ENCODE peak calls at places on chromosome 4, in ten cellular contexts. One of them, this sample, is unnamed.

GRCh38 chr4:102411416-102411815 is 66.1 kb upstream of the SLC39A8 start:
- DNase-seq in neural progenitor cell: no peak
- DNase-seq in M059J: no peak
- DNase-seq in NCI-H2171 treated with DMSO at 0.1 percent for 48 hours: no peak
- DNase-seq in stimulated activated CD8-positive, alpha-beta memory T cell treated with anti-CD3 and anti-CD28 coated beads, Interleukin-4, amount 100 ng/mL, for 48 hours: no peak
- DNase-seq in H4: no peak
- DNase-seq in uterus: no peak
- DNase-seq in activated CD8-positive, alpha-beta memory T cell treated with anti-CD3 and anti-CD28 coated beads for 1 hour: no peak
- DNase-seq in anterior cingulate cortex: no peak
- DNase-seq in left cardiac atrium: no peak
- DNase-seq in this sample: no peak

GRCh38 chr4:142815834-142816233 is 30.3 kb downstream of the INPP4B start:
- DNase-seq in M059J: peak; percentile 84
- DNase-seq in H4: peak; percentile 51
- DNase-seq in stimulated activated CD8-positive, alpha-beta memory T cell treated with anti-CD3 and anti-CD28 coated beads, Interleukin-4, amount 100 ng/mL, for 48 hours: peak; percentile 44
- DNase-seq in left cardiac atrium: no peak
- DNase-seq in activated CD8-positive, alpha-beta memory T cell treated with anti-CD3 and anti-CD28 coated beads for 1 hour: no peak
- DNase-seq in anterior cingulate cortex: no peak
- DNase-seq in neural progenitor cell: no peak
- DNase-seq in NCI-H2171 treated with DMSO at 0.1 percent for 48 hours: no peak
- DNase-seq in uterus: no peak
- DNase-seq in this sample: no peak

GRCh38 chr4:124435276-124435675 is 277.3 kb downstream of the ANKRD50 start:
- DNase-seq in H4: no peak
- DNase-seq in neural progenitor cell: no peak
- DNase-seq in activated CD8-positive, alpha-beta memory T cell treated with anti-CD3 and anti-CD28 coated beads for 1 hour: no peak
- DNase-seq in uterus: no peak
- DNase-seq in anterior cingulate cortex: no peak
- DNase-seq in left cardiac atrium: no peak
- DNase-seq in stimulated activated CD8-positive, alpha-beta memory T cell treated with anti-CD3 and anti-CD28 coated beads, Interleukin-4, amount 100 ng/mL, for 48 hours: no peak
- DNase-seq in NCI-H2171 treated with DMSO at 0.1 percent for 48 hours: no peak
- DNase-seq in M059J: no peak
- DNase-seq in this sample: no peak

GRCh38 chr4:105605493-105605892 is 53.1 kb downstream of the ARHGEF38 start:
- DNase-seq in neural progenitor cell: no peak
- DNase-seq in left cardiac atrium: no peak
- DNase-seq in uterus: no peak
- DNase-seq in stimulated activated CD8-positive, alpha-beta memory T cell treated with anti-CD3 and anti-CD28 coated beads, Interleukin-4, amount 100 ng/mL, for 48 hours: no peak
- DNase-seq in anterior cingulate cortex: no peak
- DNase-seq in M059J: peak; percentile 69
- DNase-seq in NCI-H2171 treated with DMSO at 0.1 percent for 48 hours: no peak
- DNase-seq in activated CD8-positive, alpha-beta memory T cell treated with anti-CD3 and anti-CD28 coated beads for 1 hour: no peak
- DNase-seq in H4: peak; percentile 16
- DNase-seq in this sample: no peak

GRCh38 chr4:74376888-74377483 is 12.0 kb downstream of the EREG start:
- DNase-seq in NCI-H2171 treated with DMSO at 0.1 percent for 48 hours: peak; percentile 1
- DNase-seq in activated CD8-positive, alpha-beta memory T cell treated with anti-CD3 and anti-CD28 coated beads for 1 hour: no peak
- DNase-seq in uterus: no peak
- DNase-seq in anterior cingulate cortex: no peak
- DNase-seq in neural progenitor cell: peak; percentile 32
- DNase-seq in stimulated activated CD8-positive, alpha-beta memory T cell treated with anti-CD3 and anti-CD28 coated beads, Interleukin-4, amount 100 ng/mL, for 48 hours: no peak
- DNase-seq in M059J: peak; percentile 62
- DNase-seq in left cardiac atrium: no peak
- DNase-seq in H4: peak; percentile 72
- DNase-seq in this sample: no peak

GRCh38 chr4:46886711-46887110 is 22.3 kb downstream of the COX7B2 start:
- DNase-seq in NCI-H2171 treated with DMSO at 0.1 percent for 48 hours: no peak
- DNase-seq in H4: peak; percentile 31
- DNase-seq in anterior cingulate cortex: no peak
- DNase-seq in uterus: no peak
- DNase-seq in neural progenitor cell: no peak
- DNase-seq in M059J: peak; percentile 14
- DNase-seq in left cardiac atrium: no peak
- DNase-seq in stimulated activated CD8-positive, alpha-beta memory T cell treated with anti-CD3 and anti-CD28 coated beads, Interleukin-4, amount 100 ng/mL, for 48 hours: no peak
- DNase-seq in activated CD8-positive, alpha-beta memory T cell treated with anti-CD3 and anti-CD28 coated beads for 1 hour: no peak
- DNase-seq in this sample: no peak

GRCh38 chr4:83964996-83965541 is 429.2 kb downstream of the GPAT3 start:
- DNase-seq in M059J: peak; percentile 28
- DNase-seq in H4: peak; percentile 34
- DNase-seq in stimulated activated CD8-positive, alpha-beta memory T cell treated with anti-CD3 and anti-CD28 coated beads, Interleukin-4, amount 100 ng/mL, for 48 hours: no peak
- DNase-seq in left cardiac atrium: no peak
- DNase-seq in neural progenitor cell: peak; percentile 25
- DNase-seq in anterior cingulate cortex: no peak
- DNase-seq in uterus: no peak
- DNase-seq in NCI-H2171 treated with DMSO at 0.1 percent for 48 hours: peak; percentile 4
- DNase-seq in activated CD8-positive, alpha-beta memory T cell treated with anti-CD3 and anti-CD28 coated beads for 1 hour: no peak
- DNase-seq in this sample: no peak

GRCh38 chr4:109302366-109303140 is at the start of gene COL25A1:
- DNase-seq in neural progenitor cell: peak; percentile 95
- DNase-seq in H4: no peak
- DNase-seq in anterior cingulate cortex: peak; percentile 24
- DNase-seq in M059J: no peak
- DNase-seq in left cardiac atrium: peak; percentile 68
- DNase-seq in uterus: peak; percentile 43
- DNase-seq in activated CD8-positive, alpha-beta memory T cell treated with anti-CD3 and anti-CD28 coated beads for 1 hour: peak; percentile 11
- DNase-seq in stimulated activated CD8-positive, alpha-beta memory T cell treated with anti-CD3 and anti-CD28 coated beads, Interleukin-4, amount 100 ng/mL, for 48 hours: peak; percentile 53
- DNase-seq in NCI-H2171 treated with DMSO at 0.1 percent for 48 hours: no peak
- DNase-seq in this sample: peak; percentile 34

GRCh38 chr4:114603455-114603854 is 4.8 kb downstream of the UGT8 start:
- DNase-seq in stimulated activated CD8-positive, alpha-beta memory T cell treated with anti-CD3 and anti-CD28 coated beads, Interleukin-4, amount 100 ng/mL, for 48 hours: no peak
- DNase-seq in uterus: no peak
- DNase-seq in H4: no peak
- DNase-seq in anterior cingulate cortex: no peak
- DNase-seq in neural progenitor cell: no peak
- DNase-seq in M059J: no peak
- DNase-seq in activated CD8-positive, alpha-beta memory T cell treated with anti-CD3 and anti-CD28 coated beads for 1 hour: no peak
- DNase-seq in NCI-H2171 treated with DMSO at 0.1 percent for 48 hours: no peak
- DNase-seq in left cardiac atrium: no peak
- DNase-seq in this sample: no peak

GRCh38 chr4:4270529-4270928 is 19.4 kb downstream of the LYAR start:
- DNase-seq in stimulated activated CD8-positive, alpha-beta memory T cell treated with anti-CD3 and anti-CD28 coated beads, Interleukin-4, amount 100 ng/mL, for 48 hours: no peak
- DNase-seq in activated CD8-positive, alpha-beta memory T cell treated with anti-CD3 and anti-CD28 coated beads for 1 hour: no peak
- DNase-seq in anterior cingulate cortex: no peak
- DNase-seq in M059J: no peak
- DNase-seq in neural progenitor cell: no peak
- DNase-seq in H4: no peak
- DNase-seq in NCI-H2171 treated with DMSO at 0.1 percent for 48 hours: no peak
- DNase-seq in uterus: no peak
- DNase-seq in left cardiac atrium: no peak
- DNase-seq in this sample: no peak

GRCh38 chr4:9970399-9971011 is 50.8 kb downstream of the SLC2A9 start:
- DNase-seq in activated CD8-positive, alpha-beta memory T cell treated with anti-CD3 and anti-CD28 coated beads for 1 hour: no peak
- DNase-seq in left cardiac atrium: no peak
- DNase-seq in stimulated activated CD8-positive, alpha-beta memory T cell treated with anti-CD3 and anti-CD28 coated beads, Interleukin-4, amount 100 ng/mL, for 48 hours: no peak
- DNase-seq in H4: no peak
- DNase-seq in NCI-H2171 treated with DMSO at 0.1 percent for 48 hours: no peak
- DNase-seq in anterior cingulate cortex: no peak
- DNase-seq in neural progenitor cell: no peak
- DNase-seq in uterus: no peak
- DNase-seq in M059J: no peak
- DNase-seq in this sample: no peak

GRCh38 chr4:100008048-100008447 is 58.0 kb upstream of the H2AZ1 start:
- DNase-seq in left cardiac atrium: no peak
- DNase-seq in anterior cingulate cortex: no peak
- DNase-seq in neural progenitor cell: no peak
- DNase-seq in uterus: no peak
- DNase-seq in activated CD8-positive, alpha-beta memory T cell treated with anti-CD3 and anti-CD28 coated beads for 1 hour: no peak
- DNase-seq in NCI-H2171 treated with DMSO at 0.1 percent for 48 hours: no peak
- DNase-seq in H4: no peak
- DNase-seq in stimulated activated CD8-positive, alpha-beta memory T cell treated with anti-CD3 and anti-CD28 coated beads, Interleukin-4, amount 100 ng/mL, for 48 hours: no peak
- DNase-seq in M059J: peak; percentile 54
- DNase-seq in this sample: no peak

GRCh38 chr4:39719804-39720580 is 22.1 kb downstream of the UBE2K start:
- DNase-seq in activated CD8-positive, alpha-beta memory T cell treated with anti-CD3 and anti-CD28 coated beads for 1 hour: no peak
- DNase-seq in left cardiac atrium: no peak
- DNase-seq in stimulated activated CD8-positive, alpha-beta memory T cell treated with anti-CD3 and anti-CD28 coated beads, Interleukin-4, amount 100 ng/mL, for 48 hours: no peak
- DNase-seq in H4: no peak
- DNase-seq in neural progenitor cell: no peak
- DNase-seq in anterior cingulate cortex: no peak
- DNase-seq in M059J: peak; percentile 18
- DNase-seq in NCI-H2171 treated with DMSO at 0.1 percent for 48 hours: no peak
- DNase-seq in uterus: no peak
- DNase-seq in this sample: no peak

GRCh38 chr4:139712882-139713281 is 47.3 kb downstream of the MGST2 start:
- DNase-seq in uterus: no peak
- DNase-seq in neural progenitor cell: no peak
- DNase-seq in stimulated activated CD8-positive, alpha-beta memory T cell treated with anti-CD3 and anti-CD28 coated beads, Interleukin-4, amount 100 ng/mL, for 48 hours: no peak
- DNase-seq in left cardiac atrium: no peak
- DNase-seq in M059J: no peak
- DNase-seq in H4: no peak
- DNase-seq in NCI-H2171 treated with DMSO at 0.1 percent for 48 hours: no peak
- DNase-seq in anterior cingulate cortex: no peak
- DNase-seq in activated CD8-positive, alpha-beta memory T cell treated with anti-CD3 and anti-CD28 coated beads for 1 hour: no peak
- DNase-seq in this sample: no peak

GRCh38 chr4:33063238-33063637 is 2343.1 kb downstream of the PCDH7 start:
- DNase-seq in NCI-H2171 treated with DMSO at 0.1 percent for 48 hours: no peak
- DNase-seq in stimulated activated CD8-positive, alpha-beta memory T cell treated with anti-CD3 and anti-CD28 coated beads, Interleukin-4, amount 100 ng/mL, for 48 hours: no peak
- DNase-seq in left cardiac atrium: no peak
- DNase-seq in activated CD8-positive, alpha-beta memory T cell treated with anti-CD3 and anti-CD28 coated beads for 1 hour: no peak
- DNase-seq in uterus: no peak
- DNase-seq in anterior cingulate cortex: no peak
- DNase-seq in H4: no peak
- DNase-seq in neural progenitor cell: no peak
- DNase-seq in M059J: peak; percentile 27
- DNase-seq in this sample: no peak

GRCh38 chr4:139841464-139842195 is 176.0 kb downstream of the MGST2 start:
- DNase-seq in activated CD8-positive, alpha-beta memory T cell treated with anti-CD3 and anti-CD28 coated beads for 1 hour: peak; percentile 1
- DNase-seq in left cardiac atrium: no peak
- DNase-seq in stimulated activated CD8-positive, alpha-beta memory T cell treated with anti-CD3 and anti-CD28 coated beads, Interleukin-4, amount 100 ng/mL, for 48 hours: no peak
- DNase-seq in M059J: no peak
- DNase-seq in neural progenitor cell: peak; percentile 45
- DNase-seq in H4: no peak
- DNase-seq in NCI-H2171 treated with DMSO at 0.1 percent for 48 hours: peak; percentile 28
- DNase-seq in anterior cingulate cortex: no peak
- DNase-seq in uterus: no peak
- DNase-seq in this sample: no peak

GRCh38 chr4:4323705-4324534 is 33.9 kb downstream of the ZBTB49 start:
- DNase-seq in activated CD8-positive, alpha-beta memory T cell treated with anti-CD3 and anti-CD28 coated beads for 1 hour: no peak
- DNase-seq in left cardiac atrium: no peak
- DNase-seq in stimulated activated CD8-positive, alpha-beta memory T cell treated with anti-CD3 and anti-CD28 coated beads, Interleukin-4, amount 100 ng/mL, for 48 hours: no peak
- DNase-seq in uterus: no peak
- DNase-seq in neural progenitor cell: no peak
- DNase-seq in H4: no peak
- DNase-seq in anterior cingulate cortex: no peak
- DNase-seq in NCI-H2171 treated with DMSO at 0.1 percent for 48 hours: no peak
- DNase-seq in M059J: no peak
- DNase-seq in this sample: no peak

GRCh38 chr4:57442834-57443291 is 332.7 kb upstream of the IGFBP7 start:
- DNase-seq in anterior cingulate cortex: peak; percentile 24
- DNase-seq in left cardiac atrium: no peak
- DNase-seq in uterus: no peak
- DNase-seq in activated CD8-positive, alpha-beta memory T cell treated with anti-CD3 and anti-CD28 coated beads for 1 hour: no peak
- DNase-seq in H4: no peak
- DNase-seq in M059J: peak; percentile 14
- DNase-seq in NCI-H2171 treated with DMSO at 0.1 percent for 48 hours: peak; percentile 5
- DNase-seq in neural progenitor cell: peak; percentile 73
- DNase-seq in stimulated activated CD8-positive, alpha-beta memory T cell treated with anti-CD3 and anti-CD28 coated beads, Interleukin-4, amount 100 ng/mL, for 48 hours: peak; percentile 28
- DNase-seq in this sample: no peak

This sample was measured in caudate nucleus.